ENCODE peak calls at places on chromosomes 4 and X, in ten cellular contexts. P is fibroblast of lung; N is left ventricle myocardium superior; I is stimulated activated CD4-positive, alpha-beta T cell treated with anti-CD3 and anti-CD28 coated beads, Interleukin-1b, Interleukin-23, amount 100 ng/mL, for 24 hours; G is uterus; F is RWPE2; T is EH; J is effector memory CD8-positive, alpha-beta T cell; H is colonic mucosa; V is neural crest cell. C is an unnamed sample.

GRCh38 chr4:83558059-83558648 is 22.2 kb downstream of the GPAT3 start:
- DNase-seq in I (no peak), H (no peak), V (no peak), J (no peak), F (no peak), T (no peak), N (no peak), P (no peak), G (no peak), C (no peak)

GRCh38 chr4:6781113-6781512 is 1.4 kb upstream of the KIAA0232 start:
- DNase-seq in I (no peak), V (no peak), J (no peak), N (peak; percentile 71), P (no peak), H (no peak), F (no peak), G (peak; percentile 16), T (no peak), C (no peak)

GRCh38 chr4:102569200-102569599 is 68.0 kb downstream of the NFKB1 start:
- DNase-seq in G (no peak), H (no peak), P (peak; percentile 25), J (no peak), N (no peak), F (no peak), V (no peak), T (peak; percentile 33), I (no peak), C (no peak)

GRCh38 chr4:38500433-38500832 is 163.6 kb upstream of the KLF3 start:
- DNase-seq in F (no peak), H (no peak), N (no peak), G (peak; percentile 20), T (peak; percentile 36), P (no peak), I (no peak), J (no peak), V (no peak), C (no peak)

GRCh38 chr4:37646237-37646636 is 39.9 kb downstream of the RELL1 start:
- DNase-seq in N (no peak), P (no peak), J (no peak), H (no peak), T (no peak), F (no peak), G (no peak), I (no peak), V (no peak), C (no peak)

GRCh38 chr4:100762738-100763137 is 244.9 kb upstream of the EMCN start:
- DNase-seq in G (no peak), J (no peak), I (no peak), N (no peak), H (no peak), F (no peak), T (no peak), V (no peak), P (no peak), C (no peak)

GRCh38 chr4:150699599-150699998 is 117.6 kb downstream of the MAB21L2 start:
- DNase-seq in T (no peak), F (no peak), I (no peak), G (no peak), H (no peak), V (no peak), N (no peak), P (peak; percentile 11), J (no peak), C (no peak)

GRCh38 chrX:23784487-23785301 is 1.7 kb downstream of the SAT1 start:
- DNase-seq in F (no peak), H (no peak), T (peak; percentile 84), V (no peak), I (no peak), N (no peak), P (peak; percentile 83), J (no peak), G (no peak), C (no peak)

GRCh38 chr4:104967034-104967401 is 179.7 kb upstream of the TET2 start:
- DNase-seq in P (no peak), F (no peak), I (no peak), J (no peak), T (no peak), N (no peak), V (no peak), H (peak; percentile 73), G (no peak), C (no peak)

GRCh38 chrX:20594985-20595384 is 328.3 kb upstream of the RPS6KA3 start:
- DNase-seq in T (peak; percentile 6), J (no peak), N (no peak), P (peak; percentile 34), F (no peak), I (no peak), V (no peak), G (no peak), H (no peak), C (no peak)

GRCh38 chrX:9378980-9379696 is 85.7 kb upstream of the TBL1X start:
- DNase-seq in J (no peak), T (peak; percentile 21), G (no peak), F (no peak), H (peak; percentile 27), N (no peak), V (no peak), P (peak; percentile 35), I (no peak), C (no peak)

GRCh38 chrX:119669424-119670037 is 23.4 kb downstream of the SEPTIN6 start:
- DNase-seq in P (peak; percentile 58), N (peak; percentile 37), H (no peak), J (no peak), T (peak; percentile 55), V (no peak), F (no peak), I (no peak), G (peak; percentile 30), C (no peak)

GRCh38 chr4:41611881-41612871 is 74.2 kb downstream of the LIMCH1 start:
- DNase-seq in H (peak; percentile 62), F (no peak), N (peak; percentile 79), J (no peak), G (no peak), I (no peak), V (peak; percentile 37), P (peak; percentile 89), T (peak; percentile 86), C (no peak)

GRCh38 chrX:48761674-48762471 is at the start of gene GLOD5:
- DNase-seq in N (no peak), I (no peak), G (no peak), V (no peak), F (no peak), J (no peak), T (peak; percentile 24), H (peak; percentile 75), P (peak; percentile 2), C (no peak)

GRCh38 chrX:63959975-63960374 is 175.0 kb upstream of the ARHGEF9 start:
- DNase-seq in I (no peak), J (no peak), V (no peak), T (no peak), N (no peak), P (no peak), G (no peak), H (no peak), F (no peak), C (no peak)

GRCh38 chrX:150940844-150941495 is 42.2 kb upstream of the HMGB3 start:
- DNase-seq in T (no peak), V (no peak), H (no peak), N (no peak), P (no peak), F (no peak), G (no peak), I (no peak), J (no peak), C (no peak)

GRCh38 chr4:139834210-139834609 is 168.6 kb downstream of the MGST2 start:
- DNase-seq in V (no peak), T (no peak), N (no peak), I (no peak), H (no peak), P (no peak), F (no peak), J (no peak), G (no peak), C (no peak)

GRCh38 chr4:155299103-155299502 is 77.7 kb downstream of the MAP9 start:
- DNase-seq in J (no peak), N (no peak), H (no peak), I (no peak), P (no peak), V (no peak), G (no peak), F (no peak), T (no peak), C (no peak)

GRCh38 chrX:125210146-125210545 is 109.5 kb upstream of the TEX13C start:
- DNase-seq in H (no peak), T (no peak), P (no peak), N (no peak), F (no peak), V (no peak), J (no peak), I (no peak), G (no peak), C (no peak)

GRCh38 chr4:7206856-7207567 is 14.7 kb downstream of the SORCS2 start:
- DNase-seq in G (peak; percentile 92), N (peak; percentile 93), F (no peak), I (no peak), T (peak; percentile 89), J (no peak), V (no peak), H (peak; percentile 36), P (peak; percentile 97), C (no peak)

GRCh38 chr4:13700196-13701140 is 72.9 kb upstream of the BOD1L1 start:
- DNase-seq in T (peak; percentile 87), J (no peak), H (no peak), F (no peak), P (peak; percentile 90), N (no peak), I (no peak), G (no peak), V (no peak), C (no peak)

GRCh38 chrX:50805316-50805715 is 8.7 kb downstream of the SHROOM4 start:
- DNase-seq in P (no peak), I (no peak), N (no peak), F (no peak), V (no peak), J (no peak), G (no peak), T (no peak), H (no peak), C (no peak)

C was measured in GM18507.